ENCODE peak calls at places on chromosomes 5 and 9, in seven cellular contexts. O, F, E, D, K, V and H are unnamed samples. For H3K4me1, the result is how much of the 10 kb centered on the place peaks cover.

GRCh38 chr5:102691434-102691833 is 63.7 kb upstream of the PAM start:
- DNase-seq in V (no peak), E (no peak), K (no peak), D (no peak), F (no peak), O (no peak), H (no peak)

GRCh38 chr9:128540630-128541355 is 11.6 kb upstream of the SPTAN1 start:
- DNase-seq in O (no peak), D (no peak), F (no peak), V (no peak), E (no peak), K (no peak), H (no peak)

GRCh38 chr5:123537256-123537655 is 25.3 kb downstream of the CSNK1G3 start:
- DNase-seq in K (no peak), O (no peak), F (no peak), V (no peak), E (no peak), D (no peak), H (no peak)

GRCh38 chr9:33202018-33202417 is 34.9 kb upstream of the B4GALT1 start:
- DNase-seq in V (no peak), F (no peak), K (no peak), D (no peak), O (no peak), E (no peak), H (no peak)

GRCh38 chr9:10566853-10567252 is 45.9 kb downstream of the PTPRD start:
- DNase-seq in D (no peak), F (peak), O (no peak), E (no peak), V (no peak), K (no peak), H (no peak)

GRCh38 chr5:115736004-115736689 is 80.3 kb downstream of the CDO1 start:
- DNase-seq in K (no peak), O (no peak), E (no peak), F (no peak), D (no peak), V (no peak), H (no peak)

GRCh38 chr5:14267166-14267838 is 124.2 kb downstream of the TRIO start:
- DNase-seq in E (peak), D (no peak), K (no peak), O (no peak), F (peak), V (no peak), H (no peak)

GRCh38 chr5:147177125-147177840 is 57.5 kb upstream of the STK32A start:
- DNase-seq in K (no peak), D (no peak), O (no peak), E (no peak), V (no peak), F (no peak), H (no peak)

GRCh38 chr9:77598510-77598909 is 49.6 kb downstream of the GNA14 start:
- DNase-seq in V (no peak), F (no peak), K (no peak), E (peak), D (no peak), O (no peak), H (no peak)

GRCh38 chr5:77958642-77959315 is 182.6 kb upstream of the TBCA start:
- DNase-seq in F (no peak), D (no peak), E (no peak), K (no peak), V (no peak), O (peak), H (no peak)

GRCh38 chr5:111742166-111742565 is 14.8 kb downstream of the NREP start:
- DNase-seq in O (no peak), F (no peak), K (no peak), V (no peak), E (no peak), D (no peak), H (no peak)

GRCh38 chr5:2874099-2874498 is 122.6 kb upstream of the IRX2 start:
- DNase-seq in V (no peak), K (no peak), O (no peak), F (no peak), E (no peak), D (peak), H (no peak)

GRCh38 chr9:109497193-109498165 is 628 bp downstream of the PTPN3 start:
- DNase-seq in K (peak), E (no peak), V (peak), F (no peak), D (no peak), O (peak), H (no peak)

GRCh38 chr5:40685952-40686351 is 6.2 kb downstream of the PTGER4 start:
- DNase-seq in E (peak), K (no peak), O (no peak), F (no peak), D (no peak), V (no peak), H (no peak)

GRCh38 chr9:77846957-77847574 is 184.5 kb downstream of the GNAQ start:
- DNase-seq in V (no peak), E (peak), K (no peak), F (no peak), O (no peak), D (no peak), H (no peak)

GRCh38 chr5:79771387-79771786 is 81.8 kb downstream of the CMYA5 start:
- DNase-seq in K (no peak), V (no peak), F (no peak), O (no peak), E (no peak), D (no peak), H (no peak)

GRCh38 chr5:6525910-6526309 is 77.3 kb downstream of the UBE2QL1 start:
- DNase-seq in E (peak), F (peak), D (no peak), K (peak), V (no peak), O (peak), H (peak)

GRCh38 chr9:73023025-73023541 is 70.2 kb upstream of the ALDH1A1 start:
- DNase-seq in O (peak), D (peak), V (peak), E (peak), F (peak), K (peak), H (peak)

GRCh38 chr9:35745569-35745968 is 3.5 kb downstream of the GBA2 start:
- DNase-seq in E (no peak), D (no peak), O (no peak), V (no peak), F (no peak), K (no peak), H (no peak)

GRCh38 chr9:123335227-123335985 is 20.6 kb upstream of the CRB2 start:
- DNase-seq in K (no peak), O (peak), D (no peak), E (peak), F (no peak), V (no peak), H (no peak)

GRCh38 chr9:130344366-130344765 is 78.8 kb downstream of the HMCN2 start:
- DNase-seq in V (no peak), D (no peak), F (no peak), O (no peak), K (no peak), E (no peak), H (no peak)

GRCh38 chr5:34718516-34718915 is 62.4 kb downstream of the RAI14 start:
- DNase-seq in V (no peak), K (no peak), F (no peak), D (no peak), O (peak), E (no peak), H (no peak)

GRCh38 chr5:34719029-34719428 is 62.9 kb downstream of the RAI14 start:
- DNase-seq in F (no peak), O (no peak), K (no peak), E (no peak), V (no peak), D (no peak), H (no peak)

GRCh38 chr5:34717426-34718327 is 61.5 kb downstream of the RAI14 start:
- DNase-seq in K (no peak), V (no peak), E (peak), O (peak), D (no peak), F (no peak), H (no peak)

GRCh38 chr5:34715711-34716110 is 59.6 kb downstream of the RAI14 start:
- DNase-seq in O (no peak), V (no peak), D (no peak), K (no peak), E (peak), F (no peak), H (no peak)

DNA sequence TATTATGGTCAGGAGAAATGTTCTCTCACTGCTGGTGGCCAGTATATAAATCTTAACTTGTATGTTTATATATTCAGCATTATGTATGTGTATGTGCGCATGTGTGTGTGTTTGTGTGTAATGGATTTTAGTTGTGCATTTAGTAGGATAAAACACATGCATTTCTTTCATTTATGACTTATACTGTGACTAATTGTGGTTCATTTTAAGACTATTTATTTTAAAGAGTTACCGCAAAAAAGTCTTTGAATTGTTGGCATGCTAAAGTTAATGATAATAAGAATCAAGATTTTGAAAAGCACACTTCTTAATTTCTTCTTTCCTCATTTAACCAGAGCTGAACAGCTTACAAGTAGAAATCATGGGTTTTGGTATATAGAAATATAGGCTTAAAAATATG is 60.9 kb downstream of the RAI14 start:
- DNase-seq in O (no peak), F (no peak), V (no peak), K (no peak), E (peak), D (no peak), H (no peak)
- H3K4me1 ChIP-seq in O (half or more), F (under half), V (under half), K (under half), E (half or more), D (under half), H (under half)

GRCh38 chr5:119300311-119300670 is 55.5 kb upstream of the TNFAIP8 start:
- DNase-seq in O (no peak), E (no peak), K (no peak), V (no peak), D (no peak), F (no peak), H (no peak)
- H3K27ac ChIP-seq in O (no peak), E (no peak), K (no peak), V (no peak), D (no peak), F (peak), H (no peak)

GRCh38 chr5:113153512-113154097 is 177.0 kb downstream of the DCP2 start:
- DNase-seq in V (no peak), K (no peak), E (no peak), O (no peak), D (no peak), F (no peak), H (no peak)
- TF ChIP-seq POLR2AphosphoS5 in V (no peak), K (no peak), E (no peak), O (no peak), D (no peak), F (no peak), H (no peak)

DNA sequence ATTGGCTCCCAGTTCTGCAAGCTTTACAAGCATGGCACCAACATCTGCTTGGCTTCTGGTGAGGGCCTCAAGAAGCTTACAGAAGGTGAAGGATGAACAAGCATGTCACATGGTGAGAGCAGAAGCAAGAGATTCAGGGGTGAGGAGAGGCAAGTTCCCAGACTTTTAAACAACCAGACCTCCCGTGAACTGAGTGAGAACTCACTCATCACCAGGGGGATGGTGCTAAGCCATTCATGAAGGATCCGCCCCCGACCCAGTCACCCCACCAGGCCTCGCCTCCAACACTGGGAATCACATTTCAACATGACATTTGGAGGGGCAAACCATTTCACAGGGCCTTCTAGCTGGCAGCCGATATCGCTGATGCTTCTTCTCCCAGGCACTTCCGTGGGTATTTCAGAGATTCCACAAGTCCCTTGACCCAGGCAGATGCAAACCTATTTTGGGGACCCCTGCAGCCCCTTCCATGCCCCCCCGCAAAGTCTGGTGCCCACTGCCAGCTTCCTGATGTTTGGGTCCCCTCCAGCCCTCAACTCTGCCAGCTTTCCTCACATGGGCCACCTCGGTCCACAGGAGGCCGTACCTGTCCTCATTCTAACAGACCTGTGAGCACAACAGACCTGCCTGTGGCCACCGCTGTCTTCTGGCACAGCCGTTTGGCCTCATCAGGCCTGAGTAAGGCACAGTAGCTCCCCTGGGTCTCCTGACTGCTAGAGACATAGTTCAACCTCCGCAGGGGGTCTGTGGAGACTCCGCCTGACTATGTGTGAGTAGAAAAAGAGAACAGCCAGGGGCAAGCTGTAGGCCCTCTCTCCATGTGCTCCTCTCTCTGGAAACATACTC is 60.7 kb upstream of the ANGPTL2 start:
- DNase-seq in O (peak), F (no peak), D (peak), K (no peak), V (no peak), E (no peak), H (no peak)
- H3K4me1 ChIP-seq in O (under half), F (under half), D (under half), K (under half), V (under half), E (under half), H (under half)

DNA sequence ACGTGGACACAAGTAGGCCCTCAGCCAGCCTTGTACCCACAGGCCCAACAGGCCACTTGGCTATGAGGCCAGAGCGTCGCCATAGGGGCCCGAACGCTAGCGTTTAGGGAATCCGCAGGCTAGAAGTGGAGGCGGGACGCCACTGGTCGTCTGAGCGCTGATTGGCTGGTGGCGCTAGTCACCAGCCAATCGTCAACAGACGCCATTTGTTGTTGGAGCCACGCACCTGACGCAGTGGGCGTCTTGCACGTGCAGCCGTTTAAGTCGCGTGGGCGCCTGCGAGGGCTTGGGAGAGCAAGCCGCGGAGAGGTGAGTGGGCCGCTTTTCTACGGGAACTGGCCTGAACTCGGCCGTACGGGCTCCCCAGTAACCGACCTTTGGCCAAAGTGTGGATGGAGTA is at the start of gene DDX4:
- DNase-seq in K (no peak), F (no peak), V (no peak), D (no peak), E (no peak), O (peak), H (no peak)
- H3K27ac ChIP-seq in K (no peak), F (no peak), V (no peak), D (no peak), E (no peak), O (no peak), H (no peak)

DNA sequence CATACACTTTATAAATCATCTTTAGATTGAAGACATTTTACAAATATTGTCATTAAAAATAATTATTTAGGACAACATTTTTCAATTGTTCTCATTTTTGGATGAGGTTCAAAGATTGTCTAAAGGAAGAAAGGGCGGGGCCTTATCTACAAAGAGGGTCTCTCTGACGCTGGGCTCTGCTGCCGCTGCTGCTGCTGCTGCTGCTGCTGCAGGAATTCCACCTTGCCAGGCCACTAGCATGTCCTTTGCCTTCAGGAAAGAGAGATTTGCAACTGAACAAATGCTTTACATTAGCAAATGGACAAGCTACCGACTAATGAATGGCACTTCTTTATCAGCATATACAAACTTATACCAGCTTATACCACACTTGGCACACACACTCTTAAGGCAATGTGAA is 220.8 kb upstream of the TMEM161B start:
- DNase-seq in E (no peak), D (no peak), K (no peak), O (peak), V (no peak), F (no peak), H (no peak)
- TF ChIP-seq POLR2AphosphoS5 in E (no peak), D (no peak), K (no peak), O (no peak), V (no peak), F (no peak), H (no peak)

GRCh38 chr5:179803651-179804598 is 2.7 kb downstream of the MGAT4B start:
- DNase-seq in K (no peak), O (no peak), D (peak), V (no peak), E (peak), F (peak), H (no peak)
- H3K4me1 ChIP-seq in K (under half), O (under half), D (under half), V (under half), E (under half), F (under half), H (half or more)

GRCh38 chr5:161183559-161183958 is 331.5 kb upstream of the ATP10B start:
- DNase-seq in K (no peak), D (no peak), E (no peak), F (no peak), V (no peak), O (no peak), H (no peak)
- H3K27ac ChIP-seq in K (no peak), D (no peak), E (no peak), F (no peak), V (no peak), O (no peak), H (no peak)

GRCh38 chr9:134068742-134069535 is 1.1 kb upstream of the BRD3 start:
- DNase-seq in O (no peak), E (peak), D (peak), F (no peak), K (no peak), V (no peak), H (peak)
- TF ChIP-seq POLR2AphosphoS5 in O (no peak), E (no peak), D (no peak), F (no peak), K (no peak), V (no peak), H (no peak)